ENCODE peak calls at places on chromosomes 13 and 19, in seven cellular contexts. S is suprapubic skin, Q is HepG2, K is tibial nerve, H is IMR-90, R is heart left ventricle, E is sigmoid colon. C is an unnamed sample. For H3K36me3, the result is how much of the 10 kb centered on the place peaks cover.

GRCh38 chr13:113934576-113934975 is 39.3 kb downstream of the C13orf46 start:
- DNase-seq in S (peak), H (no peak), E (peak), R (no peak), K (peak), Q (no peak), C (no peak)

GRCh38 chr13:23620211-23620610 is 50.0 kb downstream of the TNFRSF19 start:
- DNase-seq in R (no peak), K (no peak), S (no peak), E (no peak), Q (no peak), H (no peak), C (no peak)

GRCh38 chr13:109764474-109765292 is 21.7 kb downstream of the IRS2 start:
- DNase-seq in E (no peak), H (peak), S (no peak), K (no peak), Q (no peak), R (no peak), C (peak)

GRCh38 chr13:109611912-109612691 is 174.3 kb downstream of the IRS2 start:
- DNase-seq in Q (no peak), E (no peak), S (no peak), R (no peak), K (no peak), H (no peak), C (no peak)

GRCh38 chr13:32125221-32125621 is 93.6 kb downstream of the FRY start:
- DNase-seq in H (peak), K (no peak), Q (no peak), S (no peak), E (peak), R (no peak), C (peak)

GRCh38 chr19:43777163-43777700 is 3.5 kb downstream of the KCNN4 start:
- DNase-seq in S (no peak), Q (no peak), H (peak), E (no peak), K (no peak), R (no peak), C (no peak)

GRCh38 chr19:44602071-44602470 is 11.3 kb upstream of the IGSF23 start:
- DNase-seq in E (no peak), Q (no peak), R (no peak), S (no peak), H (no peak), K (no peak), C (no peak)

GRCh38 chr19:872266-872951 is 12.9 kb downstream of the CFD start:
- DNase-seq in R (no peak), S (no peak), E (no peak), Q (no peak), K (no peak), H (peak), C (no peak)

GRCh38 chr19:38648789-38649304 is 1.4 kb downstream of the ACTN4 start:
- DNase-seq in R (no peak), H (no peak), S (no peak), K (no peak), Q (no peak), E (no peak), C (no peak)

GRCh38 chr13:72390909-72391308 is 336.5 kb downstream of the MZT1 start:
- DNase-seq in R (no peak), H (no peak), Q (peak), E (no peak), S (no peak), K (no peak), C (no peak)

GRCh38 chr13:113002206-113002821 is 33.3 kb downstream of the MCF2L start:
- DNase-seq in E (no peak), S (no peak), K (no peak), H (no peak), R (no peak), Q (peak), C (no peak)

GRCh38 chr13:29676941-29677452 is 81.5 kb upstream of the SLC7A1 start:
- DNase-seq in Q (no peak), H (peak), E (no peak), S (no peak), R (no peak), K (no peak), C (no peak)

GRCh38 chr13:87536499-87536898 is 134.7 kb upstream of the SLITRK5 start:
- DNase-seq in H (no peak), R (no peak), E (no peak), Q (no peak), K (no peak), S (no peak), C (no peak)

GRCh38 chr19:861099-861755 is 1.8 kb downstream of the CFD start:
- DNase-seq in K (no peak), E (no peak), H (no peak), Q (no peak), S (no peak), R (no peak), C (no peak)

GRCh38 chr13:47945738-47946137 is 55.3 kb downstream of the SUCLA2 start:
- DNase-seq in E (no peak), S (no peak), H (peak), R (no peak), K (no peak), Q (peak), C (no peak)

GRCh38 chr13:113151745-113152707 is 6.4 kb upstream of the PROZ start:
- DNase-seq in H (peak), K (no peak), E (no peak), Q (no peak), R (no peak), S (no peak), C (peak)

GRCh38 chr19:56946164-56946563 is 105.6 kb upstream of the PEG3 start:
- DNase-seq in R (no peak), S (no peak), E (no peak), H (no peak), K (no peak), Q (no peak), C (no peak)

GRCh38 chr13:99417821-99418662 is 83.2 kb upstream of the TM9SF2 start:
- DNase-seq in E (no peak), Q (no peak), H (no peak), K (no peak), R (no peak), S (peak), C (no peak)
- H3K4me3 ChIP-seq in E (no peak), Q (no peak), H (no peak), K (no peak), R (no peak), S (no peak), C (no peak)

DNA sequence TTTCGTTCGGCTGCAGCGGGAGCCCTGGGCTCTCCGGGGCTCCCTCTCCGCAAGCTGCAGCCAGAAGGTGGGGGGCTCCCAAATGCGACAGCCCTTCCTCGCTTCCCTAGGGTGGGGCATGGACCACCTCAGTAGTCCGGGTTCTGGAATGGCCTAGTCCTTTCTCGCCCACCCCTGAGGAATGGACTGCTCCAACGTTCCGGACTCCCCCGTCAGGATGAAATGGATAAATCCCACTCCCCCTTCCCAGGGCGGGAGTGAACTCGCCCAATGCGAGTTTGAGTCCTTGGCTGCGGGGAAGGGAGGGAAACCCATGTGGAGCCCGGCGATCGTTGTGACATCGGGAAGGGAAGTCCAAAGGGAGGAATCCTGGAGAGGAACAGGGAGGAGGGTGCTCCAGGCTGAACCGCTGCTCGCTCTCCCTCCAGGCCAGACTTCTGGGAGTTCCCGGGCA is 5.5 kb downstream of the HRC start:
- DNase-seq in E (peak), R (peak), S (peak), H (peak), Q (peak), K (no peak), C (no peak)
- TF ChIP-seq POLR2A in E (no peak), R (no peak), S (no peak), H (no peak), Q (no peak), K (no peak), C (no peak)

GRCh38 chr19:2192862-2193261 is 29.1 kb downstream of the DOT1L start:
- DNase-seq in Q (no peak), R (no peak), K (no peak), S (no peak), E (no peak), H (no peak), C (no peak)

GRCh38 chr19:2189880-2190279 is 26.1 kb downstream of the DOT1L start:
- DNase-seq in H (no peak), E (no peak), S (no peak), K (no peak), R (no peak), Q (no peak), C (no peak)

GRCh38 chr19:2193807-2194206 is 30.1 kb downstream of the DOT1L start:
- DNase-seq in K (no peak), S (no peak), R (no peak), Q (no peak), H (no peak), E (no peak), C (no peak)

GRCh38 chr19:2190848-2191455 is 27.2 kb downstream of the DOT1L start:
- DNase-seq in Q (no peak), K (no peak), E (no peak), R (no peak), H (no peak), S (no peak), C (no peak)

GRCh38 chr19:2191456-2191931 is 27.8 kb downstream of the DOT1L start:
- DNase-seq in Q (no peak), K (no peak), H (no peak), S (no peak), E (no peak), R (no peak), C (no peak)
- H3K36me3 ChIP-seq in Q (under half), K (half or more), H (half or more), S (half or more), E (under half), R (under half), C (under half)

DNA sequence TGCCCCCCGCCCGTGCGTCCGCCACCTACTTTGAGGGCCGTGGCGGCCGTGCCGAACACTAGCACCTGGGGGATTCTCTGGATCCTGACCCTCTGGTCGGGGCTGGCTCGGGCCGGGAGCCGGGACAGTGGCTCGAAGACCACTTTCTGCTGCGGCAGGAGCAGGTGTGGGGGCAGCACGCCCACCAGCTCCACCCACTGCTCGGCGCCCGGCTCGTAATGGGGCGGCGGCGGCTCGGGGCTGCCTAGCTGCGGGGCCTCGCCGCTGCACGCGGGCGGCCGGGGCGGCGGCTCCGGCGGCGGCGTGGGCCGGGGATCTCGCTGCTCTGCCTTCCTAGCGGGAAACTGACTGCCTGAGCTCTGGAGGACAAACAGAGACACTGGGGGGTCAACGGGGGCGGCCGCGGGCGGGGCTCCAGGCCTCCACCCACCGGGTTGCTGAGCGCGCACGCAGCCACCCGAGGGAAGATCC is 26.4 kb downstream of the DCAF15 start:
- DNase-seq in K (no peak), Q (no peak), S (no peak), R (no peak), E (no peak), H (no peak), C (no peak)
- H3K4me3 ChIP-seq in K (peak), Q (no peak), S (peak), R (peak), E (peak), H (no peak), C (peak)

DNA sequence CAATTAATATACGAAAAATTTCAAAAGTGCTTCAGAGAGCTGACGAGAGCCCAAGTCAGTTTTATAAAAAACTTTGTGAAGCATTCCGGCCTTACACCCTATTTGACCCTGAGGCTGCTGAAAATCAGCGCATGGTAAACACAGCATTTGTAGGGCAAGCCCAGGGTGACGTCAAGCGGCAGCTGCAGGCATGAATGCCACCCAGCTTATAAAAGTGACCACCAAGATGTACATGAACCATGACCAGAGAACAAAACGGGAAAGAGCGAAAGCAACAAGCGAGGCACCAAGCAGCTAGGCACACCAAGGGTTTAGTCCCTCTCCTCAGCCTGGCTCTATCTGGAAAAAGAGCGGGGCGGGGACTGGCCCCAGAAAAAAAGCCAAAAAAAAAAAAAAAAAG is 6.0 kb downstream of the SIGLEC11 start:
- DNase-seq in E (no peak), H (peak), K (no peak), S (no peak), Q (no peak), R (no peak), C (no peak)
- TF ChIP-seq POLR2A in E (no peak), H (no peak), K (no peak), S (no peak), Q (no peak), R (no peak), C (no peak)

DNA sequence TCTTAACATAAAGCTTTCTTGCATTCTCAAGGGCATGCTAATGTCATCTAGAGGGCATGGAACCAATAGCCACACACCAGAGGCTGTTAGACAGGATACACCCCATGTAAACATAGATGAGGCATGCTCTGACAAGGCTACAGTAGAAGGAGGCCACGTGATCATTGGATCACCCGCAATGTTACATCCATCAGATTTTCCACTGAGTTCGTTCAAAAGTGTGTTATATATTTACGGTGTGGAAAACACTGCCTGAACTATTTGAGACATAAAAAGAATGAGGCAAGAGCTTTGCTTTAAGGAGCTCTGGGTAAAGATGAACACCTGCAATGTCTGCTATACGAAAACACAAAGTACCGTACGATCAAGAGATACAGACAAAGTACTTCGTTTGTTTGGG is 817.5 kb upstream of the SLC10A2 start:
- DNase-seq in H (peak), K (no peak), Q (no peak), E (no peak), R (no peak), S (no peak), C (no peak)
- H3K36me3 ChIP-seq in H (under half), K (under half), Q (under half), E (under half), R (under half), S (under half), C (under half)

GRCh38 chr13:41017744-41018582 is 1.2 kb downstream of the ELF1 start:
- DNase-seq in Q (peak), E (no peak), S (no peak), R (no peak), K (no peak), H (peak), C (no peak)
- H3K4me3 ChIP-seq in Q (peak), E (no peak), S (peak), R (no peak), K (peak), H (no peak), C (no peak)

DNA sequence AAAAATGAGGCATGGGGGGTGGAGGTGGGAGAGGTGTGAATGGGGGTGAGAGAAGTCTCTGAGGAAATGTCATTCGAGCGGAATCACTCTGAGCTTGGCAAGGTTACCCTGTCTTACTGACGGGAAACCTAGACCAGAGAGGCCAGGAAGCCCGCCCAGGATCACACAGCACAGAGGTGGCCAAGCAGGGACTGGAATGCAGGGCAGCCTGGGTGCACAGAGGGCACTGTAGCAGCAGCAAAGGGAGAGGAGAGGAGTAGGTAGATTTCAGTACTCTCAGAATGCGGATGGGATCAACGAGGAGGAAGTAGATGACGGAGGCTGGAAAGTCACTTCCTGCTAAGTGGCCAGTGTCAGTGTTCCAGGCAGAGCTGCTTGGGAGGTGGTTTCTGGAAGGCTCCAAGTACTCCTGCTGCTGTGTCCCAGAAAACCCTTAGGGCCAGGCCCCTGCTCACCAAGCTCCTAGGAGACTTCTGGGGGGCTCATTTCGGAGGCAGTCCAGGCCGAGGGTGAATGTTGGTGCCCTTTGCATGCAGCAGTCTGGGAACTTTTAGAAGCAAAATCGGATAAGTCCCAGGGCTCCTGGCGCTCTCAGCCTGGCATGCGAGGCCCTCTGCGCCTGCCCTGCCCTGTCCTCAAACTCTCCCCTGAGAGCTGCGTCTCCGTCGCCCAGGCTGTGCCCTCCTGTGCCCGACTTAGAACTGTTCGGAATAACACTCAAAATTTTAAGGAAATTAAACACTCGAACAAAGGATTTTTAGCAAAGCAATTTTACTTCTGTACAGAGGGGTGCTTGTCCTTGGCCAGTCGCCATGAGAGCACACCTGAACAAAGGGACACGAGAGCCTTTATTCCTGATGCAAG is 33.5 kb downstream of the DNM2 start:
- DNase-seq in E (no peak), S (no peak), Q (no peak), R (peak), H (no peak), K (no peak), C (no peak)
- TF ChIP-seq POLR2A in E (no peak), S (no peak), Q (no peak), R (no peak), H (no peak), K (no peak), C (no peak)

DNA sequence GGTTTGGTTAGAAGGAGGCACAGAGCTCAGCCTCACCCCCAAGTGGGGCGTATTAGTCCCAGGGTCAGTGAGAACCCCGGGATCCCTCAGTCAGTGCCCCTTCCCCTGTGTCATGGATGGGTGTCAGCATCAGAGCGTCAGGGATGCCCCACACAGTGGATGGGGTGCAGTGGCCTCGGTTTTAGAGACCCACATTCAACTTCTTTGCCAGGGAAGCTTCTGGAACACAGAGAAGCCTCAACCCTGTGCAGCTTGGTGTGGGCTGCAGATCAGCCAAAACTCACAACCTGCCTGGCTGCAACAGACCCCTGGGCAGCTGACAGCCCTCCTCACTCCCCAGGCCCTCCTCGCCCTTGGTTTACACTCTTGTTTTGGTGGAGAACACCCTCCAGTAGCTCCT is 10.9 kb downstream of the ZNF333 start:
- DNase-seq in S (no peak), K (no peak), E (no peak), Q (no peak), R (no peak), H (no peak), C (no peak)
- H3K36me3 ChIP-seq in S (half or more), K (half or more), E (half or more), Q (under half), R (half or more), H (half or more), C (under half)

C was measured in gastrocnemius medialis.